ENCODE peak calls at places on chromosomes 16 and 17, in four cellular contexts. N is OCI-LY7, G is endothelial cell, E is GM06990. F is an unnamed sample.

GRCh38 chr17:10316986-10317834 is 55.6 kb downstream of the MYH13 start:
- DNase-seq in G (peak; percentile 71), E (peak; percentile 21), N (peak; percentile 30), F (no peak)

GRCh38 chr17:45912319-45912718 is 18.0 kb downstream of the MAPT start:
- DNase-seq in N (no peak), G (no peak), E (no peak), F (no peak)

GRCh38 chr16:30526137-30526822 is at the start of gene ZNF768:
- DNase-seq in G (peak; percentile 67), N (no peak), E (no peak), F (no peak)

GRCh38 chr17:1222321-1222720 is 42.5 kb upstream of the ABR start:
- DNase-seq in G (no peak), E (no peak), N (no peak), F (no peak)

GRCh38 chr17:63635787-63636186 is 13.6 kb downstream of the MAP3K3 start:
- DNase-seq in E (no peak), N (no peak), G (no peak), F (no peak)

GRCh38 chr16:68197250-68197649 is 38.7 kb downstream of the ESRP2 start:
- DNase-seq in N (no peak), G (no peak), E (no peak), F (no peak)

GRCh38 chr17:9783012-9783411 is 8.4 kb downstream of the DHRS7C start:
- DNase-seq in G (no peak), N (no peak), E (no peak), F (no peak)

GRCh38 chr16:62963846-62964245 is 927.6 kb upstream of the CDH8 start:
- DNase-seq in N (no peak), G (no peak), E (no peak), F (no peak)

GRCh38 chr16:48194828-48195566 is 39.2 kb upstream of the ABCC12 start:
- DNase-seq in G (no peak), N (no peak), E (no peak), F (no peak)

GRCh38 chr17:20092292-20092867 is 83.2 kb downstream of the SPECC1 start:
- DNase-seq in G (no peak), E (no peak), N (no peak), F (no peak)